ENCODE peak calls at places on chromosome 18, in five cellular contexts. W is heart left ventricle, Y is prostate gland, A is psoas muscle, S is neural progenitor cell. N is an unnamed sample.

GRCh38 chr18:54958711-54959625 is at the start of gene CCDC68:
- DNase-seq in S (peak; percentile 53), W (peak; percentile 65), Y (peak; percentile 30), A (peak; percentile 58), N (peak; percentile 78)

GRCh38 chr18:62211323-62211828 is 24.3 kb downstream of the RELCH start:
- DNase-seq in S (no peak), A (no peak), Y (no peak), W (no peak), N (no peak)

GRCh38 chr18:10006261-10006903 is 92.6 kb downstream of the VAPA start:
- DNase-seq in A (no peak), W (no peak), Y (no peak), S (no peak), N (no peak)

GRCh38 chr18:3799515-3799914 is 349.5 kb downstream of the TGIF1 start:
- DNase-seq in S (peak; percentile 53), A (no peak), W (no peak), Y (no peak), N (no peak)

GRCh38 chr18:43664487-43665008 is 387.3 kb upstream of the SYT4 start:
- DNase-seq in S (no peak), W (no peak), Y (no peak), A (no peak), N (no peak)

GRCh38 chr18:36766836-36767235 is 62.0 kb downstream of the TPGS2 start:
- DNase-seq in A (no peak), S (no peak), Y (no peak), W (no peak), N (no peak)

GRCh38 chr18:28086530-28087172 is 90.3 kb downstream of the CDH2 start:
- DNase-seq in W (no peak), Y (no peak), S (peak; percentile 62), A (no peak), N (no peak)

GRCh38 chr18:48228301-48228715 is 180.9 kb downstream of the ZBTB7C start:
- DNase-seq in W (peak; percentile 82), S (no peak), Y (no peak), A (peak; percentile 82), N (no peak)

GRCh38 chr18:45325791-45326190 is 289.5 kb upstream of the SLC14A2 start:
- DNase-seq in W (no peak), Y (no peak), S (peak; percentile 75), A (no peak), N (no peak)

GRCh38 chr18:59691996-59692395 is 5.2 kb downstream of the CCBE1 start:
- DNase-seq in W (no peak), Y (no peak), S (no peak), A (no peak), N (no peak)

GRCh38 chr18:44185981-44186380 is 494.7 kb upstream of the SETBP1 start:
- DNase-seq in W (no peak), A (no peak), Y (no peak), S (no peak), N (no peak)

GRCh38 chr18:74546751-74547530 is 12.6 kb downstream of the CNDP1 start:
- DNase-seq in S (no peak), A (peak; percentile 62), W (peak; percentile 72), Y (no peak), N (peak; percentile 44)

GRCh38 chr18:73901151-73901550 is 246.5 kb downstream of the FBXO15 start:
- DNase-seq in A (no peak), Y (no peak), S (no peak), W (no peak), N (no peak)

GRCh38 chr18:58865714-58866113 is 1.0 kb downstream of the ZNF532 start:
- DNase-seq in A (no peak), S (no peak), Y (no peak), W (no peak), N (no peak)

GRCh38 chr18:56421641-56422040 is 216.8 kb downstream of the TXNL1 start:
- DNase-seq in Y (no peak), W (no peak), A (no peak), S (no peak), N (no peak)

GRCh38 chr18:21820035-21820810 is 79.6 kb downstream of the MIB1 start:
- DNase-seq in S (no peak), A (no peak), W (no peak), Y (no peak), N (no peak)

GRCh38 chr18:13565228-13565627 is 161.1 kb downstream of the FAM210A start:
- DNase-seq in W (peak; percentile 89), S (no peak), A (peak; percentile 70), Y (no peak), N (no peak)

GRCh38 chr18:58851874-58852273 is 12.8 kb upstream of the ZNF532 start:
- DNase-seq in A (no peak), W (no peak), S (no peak), Y (no peak), N (no peak)

GRCh38 chr18:63290456-63291200 is 28.9 kb downstream of the BCL2 start:
- DNase-seq in A (no peak), Y (no peak), W (no peak), S (peak; percentile 40), N (no peak)

GRCh38 chr18:45282101-45282812 is 333.0 kb upstream of the SLC14A2 start:
- DNase-seq in W (no peak), A (no peak), S (no peak), Y (no peak), N (no peak)

GRCh38 chr18:6054443-6054842 is 159.1 kb upstream of the TMEM200C start:
- DNase-seq in Y (no peak), W (no peak), S (no peak), A (no peak), N (no peak)

GRCh38 chr18:38241736-38242135 is 676.1 kb upstream of the CELF4 start:
- DNase-seq in A (no peak), Y (no peak), W (no peak), S (no peak), N (no peak)

GRCh38 chr18:69916412-69916811 is 31.3 kb downstream of the CD226 start:
- DNase-seq in A (no peak), S (no peak), W (no peak), Y (no peak), N (no peak)

GRCh38 chr18:45686892-45687611 is 36.9 kb upstream of the SLC14A1 start:
- DNase-seq in Y (no peak), S (no peak), W (no peak), A (peak; percentile 46), N (no peak)

GRCh38 chr18:59395226-59396175 is 36.4 kb upstream of the LMAN1 start:
- DNase-seq in S (peak; percentile 39), W (no peak), Y (no peak), A (no peak), N (no peak)

GRCh38 chr18:64720781-64721464 is 572.0 kb upstream of the LINC00305 start:
- DNase-seq in A (no peak), W (no peak), S (peak; percentile 78), Y (no peak), N (peak; percentile 27)

GRCh38 chr18:44588466-44588865 is 92.2 kb upstream of the SETBP1 start:
- DNase-seq in Y (no peak), S (no peak), A (no peak), W (no peak), N (no peak)

GRCh38 chr18:76859474-76860339 is 37.4 kb downstream of the ZNF236 start:
- DNase-seq in A (no peak), S (no peak), Y (no peak), W (no peak), N (no peak)

GRCh38 chr18:76493213-76494107 is 1.6 kb downstream of the ZNF516 start:
- DNase-seq in S (peak; percentile 68), W (no peak), A (no peak), Y (no peak), N (no peak)

GRCh38 chr18:6058941-6059340 is 163.6 kb upstream of the TMEM200C start:
- DNase-seq in W (peak; percentile 64), S (peak; percentile 61), A (no peak), Y (no peak), N (no peak)

GRCh38 chr18:11146238-11146946 is 3.0 kb downstream of the PIEZO2 start:
- DNase-seq in A (peak; percentile 54), S (no peak), W (peak; percentile 81), Y (no peak), N (no peak)
- H3K4me1 ChIP-seq in A (no peaks in the 10 kb centered on the region), S (peaks cover 14% of the 10 kb centered on the region), W (peaks cover 14% of the 10 kb centered on the region), Y (no peaks in the 10 kb centered on the region), N (peaks cover 20% of the 10 kb centered on the region)

GRCh38 chr18:29969876-29970275 is 1072.7 kb downstream of the DSC3 start:
- DNase-seq in Y (no peak), S (no peak), A (no peak), W (no peak), N (no peak)
- TF ChIP-seq CTCF in Y (no peak), S (no peak), A (no peak), W (no peak), N (no peak)

DNA sequence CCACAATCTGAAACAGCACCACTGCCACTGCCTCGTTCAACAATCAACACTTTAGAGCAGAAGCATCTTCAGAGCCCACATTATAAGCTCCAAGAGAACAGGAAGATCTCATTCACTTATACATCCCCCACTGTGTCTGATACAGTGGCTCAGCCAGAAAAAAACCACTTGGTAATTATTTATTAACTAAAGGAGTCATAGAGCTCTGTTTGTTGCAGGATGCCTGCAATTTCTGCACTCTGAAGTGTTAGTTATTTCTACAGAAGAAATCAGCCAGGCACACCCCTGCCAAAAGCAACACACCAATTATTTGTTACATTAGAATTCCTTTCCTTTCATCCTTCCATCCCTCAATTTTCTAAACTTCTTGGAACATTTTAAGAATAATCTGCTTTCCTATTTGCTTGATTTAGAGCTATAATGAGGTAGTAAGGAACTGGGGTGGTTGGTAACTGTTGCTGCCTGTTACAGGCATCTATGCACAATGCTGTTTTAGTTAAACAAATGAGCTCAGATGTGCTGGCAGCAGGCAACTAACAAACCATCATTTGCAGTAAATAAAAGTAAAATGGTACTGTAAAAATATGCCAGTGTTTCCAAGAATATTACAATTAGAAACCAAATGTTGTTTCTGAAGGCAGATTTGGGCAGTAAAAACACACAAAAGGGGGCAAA is 59.9 kb downstream of the DYM start:
- DNase-seq in S (no peak), A (no peak), W (no peak), Y (no peak), N (no peak)
- H3K4me1 ChIP-seq in S (no peaks in the 10 kb centered on the region), A (no peaks in the 10 kb centered on the region), W (peaks cover 23% of the 10 kb centered on the region), Y (no peaks in the 10 kb centered on the region), N (peaks cover 5% of the 10 kb centered on the region)

DNA sequence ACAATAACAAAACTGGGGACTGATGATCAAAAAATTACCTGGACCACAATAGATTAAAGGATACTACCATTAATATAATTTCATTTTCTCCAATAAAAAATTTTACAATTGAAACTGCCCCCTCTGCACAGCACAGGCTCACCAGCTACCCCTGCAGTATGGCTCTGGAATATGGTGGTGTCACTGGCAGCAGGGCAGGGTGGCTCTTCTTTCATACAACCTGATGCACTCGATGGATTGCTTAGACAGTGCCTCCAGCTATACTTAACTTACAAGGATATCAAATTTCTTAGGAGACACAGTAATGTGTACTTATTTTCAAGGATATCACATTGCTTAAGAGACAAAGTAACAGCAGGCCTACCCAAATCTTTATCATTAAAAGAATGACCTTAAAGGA is 124.0 kb downstream of the PRELID3A start:
- DNase-seq in W (no peak), A (no peak), Y (no peak), S (no peak), N (no peak)
- TF ChIP-seq CTCF in W (no peak), A (no peak), Y (no peak), S (no peak), N (no peak)

GRCh38 chr18:8801263-8801901 is 96.0 kb downstream of the MTCL1 start:
- DNase-seq in W (no peak), A (no peak), Y (no peak), S (no peak), N (no peak)
- H3K4me1 ChIP-seq in W (no peaks in the 10 kb centered on the region), A (peaks cover 15% of the 10 kb centered on the region), Y (no peaks in the 10 kb centered on the region), S (peaks cover 31% of the 10 kb centered on the region), N (peaks cover 72% of the 10 kb centered on the region)

N was measured in stomach.